ENCODE peak calls at places on chromosomes 13 and 19, in eight cellular contexts. F, S, X, C, Z, W, P and Q are unnamed samples.

GRCh38 chr13:114131581-114132418 is 623 bp downstream of the RASA3 start:
- DNase-seq in F (peak; percentile 38), S (no peak), X (peak; percentile 53), C (peak; percentile 36), Z (peak; percentile 38), W (peak; percentile 36), P (no peak), Q (no peak)

GRCh38 chr19:6970478-6970877 is 50.8 kb downstream of the MBD3L2B start:
- DNase-seq in F (no peak), S (no peak), X (peak; percentile 82), C (no peak), Z (peak; percentile 77), W (no peak), P (no peak), Q (no peak)

GRCh38 chr13:113495494-113496251 is 5.2 kb upstream of the DCUN1D2 start:
- DNase-seq in F (no peak), S (no peak), X (no peak), C (no peak), Z (no peak), W (no peak), P (no peak), Q (no peak)

GRCh38 chr13:34172048-34172447 is 354.1 kb downstream of the RFC3 start:
- DNase-seq in F (no peak), S (no peak), X (no peak), C (peak; percentile 37), Z (no peak), W (no peak), P (no peak), Q (no peak)

GRCh38 chr13:101703838-101704237 is 251.4 kb downstream of the ITGBL1 start:
- DNase-seq in F (no peak), S (no peak), X (no peak), C (no peak), Z (no peak), W (no peak), P (no peak), Q (no peak)

GRCh38 chr19:2424686-2425621 is 2.4 kb downstream of the TIMM13 start:
- DNase-seq in F (no peak), S (no peak), X (no peak), C (peak; percentile 72), Z (no peak), W (no peak), P (no peak), Q (no peak)

GRCh38 chr13:71540098-71540497 is 326.9 kb downstream of the DACH1 start:
- DNase-seq in F (no peak), S (no peak), X (no peak), C (no peak), Z (no peak), W (no peak), P (no peak), Q (no peak)

GRCh38 chr13:22936228-22936627 is 244.6 kb upstream of the SGCG start:
- DNase-seq in F (no peak), S (no peak), X (no peak), C (no peak), Z (no peak), W (no peak), P (no peak), Q (no peak)

GRCh38 chr19:41872775-41873647 is 4.1 kb upstream of the CD79A start:
- DNase-seq in F (peak; percentile 44), S (no peak), X (peak; percentile 92), C (peak; percentile 52), Z (peak; percentile 79), W (peak; percentile 83), P (peak; percentile 65), Q (no peak)

GRCh38 chr13:27432612-27433210 is 8.3 kb downstream of the GTF3A start:
- DNase-seq in F (no peak), S (no peak), X (no peak), C (no peak), Z (no peak), W (no peak), P (no peak), Q (no peak)

GRCh38 chr13:33275916-33276315 is 9.6 kb downstream of the STARD13 start:
- DNase-seq in F (no peak), S (no peak), X (no peak), C (peak; percentile 89), Z (no peak), W (no peak), P (no peak), Q (no peak)

GRCh38 chr19:5049561-5049960 is 80.6 kb downstream of the KDM4B start:
- DNase-seq in F (no peak), S (no peak), X (peak; percentile 80), C (no peak), Z (no peak), W (no peak), P (no peak), Q (no peak)

GRCh38 chr19:29845576-29846176 is 33.9 kb downstream of the CCNE1 start:
- DNase-seq in F (no peak), S (no peak), X (peak; percentile 64), C (no peak), Z (peak; percentile 76), W (no peak), P (peak; percentile 13), Q (no peak)

GRCh38 chr19:49665301-49666119 is at the start of the genes BCL2L12 and IRF3:
- DNase-seq in F (peak; percentile 92), S (peak; percentile 97), X (peak; percentile 100), C (peak; percentile 94), Z (peak; percentile 86), W (peak; percentile 98), P (peak; percentile 100), Q (peak; percentile 100)

GRCh38 chr19:1361601-1362384 is 21.9 kb upstream of the NDUFS7 start:
- DNase-seq in F (no peak), S (no peak), X (no peak), C (peak; percentile 55), Z (no peak), W (no peak), P (no peak), Q (no peak)

GRCh38 chr13:111557921-111558699 is 237.7 kb downstream of the TEX29 start:
- DNase-seq in F (no peak), S (no peak), X (no peak), C (no peak), Z (no peak), W (no peak), P (no peak), Q (no peak)

GRCh38 chr19:1360818-1361461 is 22.8 kb upstream of the NDUFS7 start:
- DNase-seq in F (no peak), S (peak; percentile 55), X (no peak), C (peak; percentile 89), Z (no peak), W (no peak), P (no peak), Q (no peak)

GRCh38 chr13:91361755-91362271 is 14.3 kb downstream of the MIR17HG start:
- DNase-seq in F (peak; percentile 33), S (no peak), X (no peak), C (no peak), Z (no peak), W (no peak), P (no peak), Q (no peak)

GRCh38 chr13:99326012-99326411 is 18.8 kb upstream of the GPR183 start:
- DNase-seq in F (no peak), S (no peak), X (peak; percentile 64), C (no peak), Z (no peak), W (no peak), P (no peak), Q (no peak)

GRCh38 chr19:34429553-34429952 is 1.4 kb downstream of the UBA2 start:
- DNase-seq in F (no peak), S (no peak), X (no peak), C (no peak), Z (no peak), W (no peak), P (no peak), Q (no peak)

GRCh38 chr13:30134578-30134977 is 172.8 kb downstream of the KATNAL1 start:
- DNase-seq in F (no peak), S (no peak), X (no peak), C (peak; percentile 36), Z (no peak), W (no peak), P (no peak), Q (no peak)

GRCh38 chr19:46813570-46814358 is 25.4 kb upstream of the SLC1A5 start:
- DNase-seq in F (peak; percentile 69), S (peak; percentile 83), X (no peak), C (peak; percentile 46), Z (no peak), W (no peak), P (no peak), Q (no peak)

GRCh38 chr13:47110141-47110540 is 213.3 kb upstream of the HTR2A start:
- DNase-seq in F (no peak), S (no peak), X (no peak), C (no peak), Z (no peak), W (no peak), P (no peak), Q (no peak)

GRCh38 chr13:50713849-50714248 is 129.6 kb downstream of the DLEU7 start:
- DNase-seq in F (no peak), S (no peak), X (no peak), C (peak; percentile 92), Z (no peak), W (no peak), P (no peak), Q (no peak)

GRCh38 chr13:33017410-33017929 is 1.2 kb downstream of the KL start:
- DNase-seq in F (no peak), S (peak; percentile 46), X (peak; percentile 5), C (peak; percentile 29), Z (no peak), W (no peak), P (no peak), Q (no peak)

GRCh38 chr13:110236831-110237261 is 70.1 kb downstream of the COL4A1 start:
- DNase-seq in F (no peak), S (no peak), X (no peak), C (no peak), Z (no peak), W (no peak), P (no peak), Q (no peak)

GRCh38 chr13:24274452-24274971 is 34.9 kb upstream of the C1QTNF9 start:
- DNase-seq in F (no peak), S (no peak), X (no peak), C (no peak), Z (peak; percentile 22), W (no peak), P (peak; percentile 31), Q (no peak)

GRCh38 chr19:18992696-18993095 is 40.6 kb downstream of the SUGP2 start:
- DNase-seq in F (no peak), S (no peak), X (no peak), C (no peak), Z (no peak), W (no peak), P (no peak), Q (no peak)

GRCh38 chr19:32456406-32456805 is 50.8 kb downstream of the DPY19L3 start:
- DNase-seq in F (no peak), S (no peak), X (no peak), C (no peak), Z (no peak), W (no peak), P (no peak), Q (no peak)

GRCh38 chr19:41785653-41786052 is 10.7 kb upstream of the CEACAM3 start:
- DNase-seq in F (peak; percentile 64), S (no peak), X (peak; percentile 87), C (peak; percentile 61), Z (peak; percentile 66), W (peak; percentile 97), P (peak; percentile 56), Q (no peak)

GRCh38 chr19:944663-945241 is 18.9 kb downstream of the ARID3A start:
- DNase-seq in F (no peak), S (no peak), X (no peak), C (no peak), Z (no peak), W (no peak), P (no peak), Q (no peak)

GRCh38 chr19:51341066-51341465 is 873 bp downstream of the VSIG10L start:
- DNase-seq in F (no peak), S (no peak), X (no peak), C (no peak), Z (no peak), W (no peak), P (no peak), Q (no peak)

GRCh38 chr13:111177803-111178389 is 62.8 kb downstream of the ARHGEF7 start:
- DNase-seq in F (no peak), S (no peak), X (no peak), C (peak; percentile 48), Z (no peak), W (no peak), P (no peak), Q (no peak)

GRCh38 chr13:75639426-75639825 is 3.3 kb downstream of the LMO7 start:
- DNase-seq in F (no peak), S (no peak), X (no peak), C (no peak), Z (no peak), W (no peak), P (no peak), Q (no peak)